ENCODE peak calls at places on chromosomes 16 and 17, in five cellular contexts. W, X, M, N and O are unnamed samples.

GRCh38 chr16:4081577-4082021 is 34.6 kb downstream of the ADCY9 start:
- DNase-seq in W (no peak), X (no peak), M (no peak), N (peak), O (no peak)

GRCh38 chr16:17258848-17259713 is 211.7 kb downstream of the XYLT1 start:
- DNase-seq in W (no peak), X (no peak), M (no peak), N (no peak), O (peak)

GRCh38 chr17:77802811-77803220 is 155.7 kb upstream of the TNRC6C start:
- DNase-seq in W (no peak), X (peak), M (no peak), N (peak), O (peak)

GRCh38 chr16:54007504-54007903 is 279.1 kb downstream of the IRX3 start:
- DNase-seq in W (no peak), X (no peak), M (no peak), N (no peak), O (no peak)

GRCh38 chr17:75507712-75508111 is 7.6 kb downstream of the CASKIN2 start:
- DNase-seq in W (no peak), X (no peak), M (no peak), N (no peak), O (no peak)

GRCh38 chr17:58277107-58277506 is 3.6 kb downstream of the MPO start:
- DNase-seq in W (no peak), X (no peak), M (no peak), N (peak), O (peak)

GRCh38 chr16:89143201-89143741 is 28.3 kb upstream of the CDH15 start:
- DNase-seq in W (no peak), X (no peak), M (no peak), N (no peak), O (no peak)

GRCh38 chr17:63611354-63611753 is 10.7 kb downstream of the TACO1 start:
- DNase-seq in W (no peak), X (no peak), M (no peak), N (no peak), O (no peak)

GRCh38 chr17:79633154-79633553 is 22.3 kb upstream of the RBFOX3 start:
- DNase-seq in W (peak), X (no peak), M (no peak), N (no peak), O (peak)

GRCh38 chr17:4585203-4585939 is 1.0 kb downstream of the SMTNL2 start:
- DNase-seq in W (no peak), X (peak), M (no peak), N (peak), O (peak)
- H3K4me3 ChIP-seq in W (no peak), X (peak), M (peak), N (peak), O (peak)

DNA sequence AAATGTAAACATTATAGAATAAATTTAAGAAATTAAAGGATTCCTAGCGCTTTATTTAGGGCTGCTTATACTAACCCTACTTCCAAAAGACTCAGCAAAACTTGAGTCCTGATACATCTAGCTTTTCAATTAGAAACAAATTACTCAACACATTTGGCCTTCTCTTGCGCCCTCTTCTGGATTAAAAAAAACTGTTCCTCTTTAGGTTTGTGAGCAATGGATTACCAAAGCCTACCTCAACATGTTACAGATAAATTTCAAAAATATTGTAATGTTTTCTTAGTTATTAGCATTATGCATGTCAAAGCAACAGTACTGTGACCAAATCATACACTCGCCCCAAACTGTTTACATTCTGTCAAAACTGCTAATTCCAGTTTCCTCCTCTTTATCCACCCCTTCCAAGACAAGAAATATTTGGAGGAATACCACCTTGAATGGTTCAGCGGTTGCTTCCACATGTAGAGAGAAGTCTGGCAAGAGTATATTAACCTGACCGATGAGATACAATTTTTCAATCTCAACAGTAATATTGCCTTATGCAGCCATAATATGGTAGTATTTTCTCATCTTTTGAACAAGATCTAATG is 2.7 kb downstream of the NUFIP2 start:
- DNase-seq in W (no peak), X (peak), M (no peak), N (peak), O (peak)
- H3K4me3 ChIP-seq in W (no peak), X (peak), M (peak), N (peak), O (peak)

DNA sequence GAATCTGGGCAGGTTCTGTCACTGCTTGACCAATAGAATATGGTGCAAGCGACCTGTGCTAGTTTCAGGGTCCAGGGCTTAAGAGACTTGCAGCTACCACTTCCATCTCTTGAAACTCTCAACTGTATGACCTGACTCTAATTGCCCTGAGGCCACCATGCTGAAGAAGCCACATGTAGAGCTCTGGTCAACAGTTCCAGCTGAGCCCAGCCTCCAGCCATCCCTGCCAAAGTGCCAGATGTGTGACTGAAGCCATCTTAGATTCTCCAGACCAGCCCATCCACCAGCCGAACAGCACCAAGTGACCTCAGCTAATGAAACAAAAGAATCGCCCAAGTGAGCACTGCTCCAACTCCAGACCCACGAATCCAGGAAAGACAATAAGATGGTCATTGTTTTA is 3.4 kb upstream of the MT2A start:
- DNase-seq in W (no peak), X (no peak), M (no peak), N (no peak), O (no peak)
- H3K4me3 ChIP-seq in W (no peak), X (no peak), M (no peak), N (no peak), O (no peak)

DNA sequence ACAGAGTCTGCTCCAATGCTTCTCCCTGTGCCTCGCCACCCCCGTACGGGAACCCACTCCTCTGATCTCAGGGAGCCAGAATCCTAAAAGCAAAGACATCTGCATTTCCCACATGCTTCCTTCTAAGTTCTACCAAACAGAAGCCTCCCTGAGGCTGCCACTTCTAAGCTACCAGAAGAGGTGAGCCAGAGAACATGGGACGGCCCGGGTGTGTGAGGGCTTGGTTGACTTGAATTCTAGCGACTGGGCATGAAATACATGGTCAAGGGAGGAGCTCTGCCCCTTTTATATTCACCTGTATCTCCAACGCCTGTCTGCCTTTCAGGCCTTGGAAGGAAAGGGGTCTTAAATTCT is 1.4 kb upstream of the GRIN2A start:
- DNase-seq in W (no peak), X (no peak), M (no peak), N (no peak), O (peak)
- H3K4me3 ChIP-seq in W (no peak), X (no peak), M (no peak), N (peak), O (peak)

GRCh38 chr16:1615761-1616160 is 3.6 kb downstream of the CRAMP1 start:
- DNase-seq in W (no peak), X (no peak), M (no peak), N (no peak), O (no peak)
- H3K4me3 ChIP-seq in W (no peak), X (peak), M (peak), N (peak), O (no peak)